ENCODE peak calls at places on chromosomes 2 and 18, in eight cellular contexts. O, K, D, Q, B, M, Z and N are unnamed samples.

GRCh38 chr18:61432590-61432989 is 99.4 kb downstream of the CDH20 start:
- DNase-seq in Q (no peak), B (no peak), O (no peak), Z (no peak), K (no peak), D (no peak), M (no peak), N (no peak)

GRCh38 chr2:73896362-73897239 is 3.8 kb downstream of the ACTG2 start:
- DNase-seq in Z (peak), O (no peak), D (no peak), K (no peak), B (peak), Q (peak), M (peak), N (no peak)

GRCh38 chr2:44680424-44680971 is 261.0 kb upstream of the SIX3 start:
- DNase-seq in M (no peak), O (no peak), B (no peak), K (no peak), D (no peak), Q (no peak), Z (no peak), N (no peak)

GRCh38 chr2:161131804-161132203 is 28.4 kb upstream of the TANK start:
- DNase-seq in D (no peak), O (no peak), Q (no peak), M (no peak), B (no peak), Z (no peak), K (no peak), N (no peak)

GRCh38 chr2:69741281-69742169 is at the start of gene ANXA4:
- DNase-seq in D (peak), Q (peak), K (peak), B (peak), O (peak), M (peak), Z (peak), N (peak)

GRCh38 chr2:174610243-174610995 is 12.8 kb upstream of the WIPF1 start:
- DNase-seq in Z (no peak), D (no peak), O (no peak), M (no peak), K (no peak), B (no peak), Q (peak), N (no peak)

GRCh38 chr18:7329036-7329435 is 98.1 kb downstream of the LRRC30 start:
- DNase-seq in K (no peak), Q (no peak), B (no peak), D (no peak), O (no peak), M (no peak), Z (no peak), N (no peak)

GRCh38 chr2:129720761-129721160 is 258.7 kb upstream of the RAB6C start:
- DNase-seq in Q (no peak), O (no peak), Z (no peak), K (peak), B (no peak), D (no peak), M (no peak), N (no peak)

GRCh38 chr2:38740851-38741541 is 10.2 kb downstream of the SRSF7 start:
- DNase-seq in Q (peak), B (no peak), O (peak), K (no peak), D (no peak), Z (no peak), M (no peak), N (no peak)

GRCh38 chr2:54271843-54272600 is 16.0 kb upstream of the TSPYL6 start:
- DNase-seq in M (no peak), K (no peak), B (no peak), Z (no peak), O (no peak), D (no peak), Q (no peak), N (peak)

GRCh38 chr2:239711911-239712570 is 311.2 kb upstream of the HDAC4 start:
- DNase-seq in D (peak), B (no peak), M (no peak), K (peak), O (no peak), Z (no peak), Q (no peak), N (no peak)

GRCh38 chr2:138010890-138011289 is 46.6 kb downstream of the HNMT start:
- DNase-seq in K (no peak), Q (no peak), D (no peak), O (no peak), B (no peak), Z (no peak), M (no peak), N (no peak)

GRCh38 chr2:235027558-235028214 is 75.9 kb downstream of the SH3BP4 start:
- DNase-seq in Z (no peak), B (no peak), K (no peak), O (no peak), M (no peak), D (no peak), Q (peak), N (no peak)

GRCh38 chr18:51021226-51021965 is 8.6 kb upstream of the SMAD4 start:
- DNase-seq in M (no peak), B (no peak), Z (no peak), Q (no peak), D (no peak), O (no peak), K (no peak), N (no peak)